ENCODE peak calls at places on chromosomes 7 and 10, in nine cellular contexts. E, I, D, H, W, A, L, F and M are unnamed samples.

GRCh38 chr10:133379152-133379800 is at the start of gene PAOX:
- DNase-seq in D (peak), L (peak), A (peak), H (peak), W (peak), F (peak), I (no peak), E (no peak), M (peak)

GRCh38 chr10:89653410-89653828 is 8.4 kb upstream of the PANK1 start:
- DNase-seq in L (no peak), F (peak), A (no peak), W (no peak), H (no peak), E (peak), D (no peak), I (no peak), M (no peak)

GRCh38 chr7:21953766-21954165 is 8.1 kb upstream of the CDCA7L start:
- DNase-seq in L (no peak), F (no peak), A (no peak), H (no peak), D (no peak), I (no peak), E (no peak), W (no peak), M (no peak)

GRCh38 chr7:75533926-75534325 is 41.8 kb downstream of the SPDYE5 start:
- DNase-seq in L (no peak), H (no peak), D (no peak), E (no peak), W (no peak), I (no peak), A (no peak), F (no peak), M (no peak)

GRCh38 chr7:3215624-3216585 is 85.1 kb upstream of the SDK1 start:
- DNase-seq in E (no peak), L (no peak), W (no peak), H (no peak), A (no peak), F (no peak), I (no peak), D (no peak), M (no peak)

GRCh38 chr7:20435305-20435704 is 104.6 kb downstream of the ITGB8 start:
- DNase-seq in A (no peak), F (peak), D (no peak), W (peak), L (peak), H (no peak), E (no peak), I (no peak), M (no peak)

GRCh38 chr10:25952857-25953256 is 18.8 kb downstream of the MYO3A start:
- DNase-seq in H (no peak), A (no peak), L (no peak), D (no peak), E (no peak), I (no peak), W (no peak), F (no peak), M (no peak)

GRCh38 chr10:97713828-97714400 is 384 bp downstream of the MARVELD1 start:
- DNase-seq in H (peak), A (peak), I (peak), L (peak), E (peak), F (peak), D (peak), W (peak), M (peak)

GRCh38 chr10:126437661-126438406 is 49.6 kb upstream of the ADAM12 start:
- DNase-seq in F (no peak), W (no peak), H (no peak), E (no peak), L (no peak), D (no peak), I (no peak), A (no peak), M (no peak)

GRCh38 chr10:12010353-12010752 is 32.3 kb downstream of the UPF2 start:
- DNase-seq in H (no peak), W (no peak), L (no peak), F (no peak), A (no peak), D (no peak), E (no peak), I (no peak), M (no peak)

GRCh38 chr10:122098924-122099323 is 110.0 kb downstream of the TACC2 start:
- DNase-seq in D (no peak), E (no peak), I (no peak), F (peak), A (peak), H (peak), W (peak), L (peak), M (no peak)

GRCh38 chr10:97827778-97828291 is 21.8 kb upstream of the GOLGA7B start:
- DNase-seq in L (peak), I (no peak), W (no peak), E (peak), F (no peak), D (no peak), H (peak), A (no peak), M (no peak)

GRCh38 chr7:79922894-79923293 is 211.7 kb upstream of the GNAI1 start:
- DNase-seq in E (no peak), W (no peak), I (no peak), L (no peak), F (no peak), A (no peak), D (no peak), H (no peak), M (no peak)

GRCh38 chr10:16792675-16793074 is 24.5 kb downstream of the RSU1 start:
- DNase-seq in D (no peak), F (peak), E (peak), A (no peak), L (peak), I (no peak), W (peak), H (peak), M (no peak)

GRCh38 chr10:129772472-129773358 is 191.4 kb downstream of the EBF3 start:
- DNase-seq in E (no peak), A (no peak), H (no peak), I (no peak), L (no peak), F (no peak), D (no peak), W (no peak), M (no peak)

GRCh38 chr7:121531175-121532070 is 135.3 kb upstream of the FAM3C start:
- DNase-seq in A (no peak), F (peak), D (no peak), H (no peak), I (no peak), L (no peak), W (no peak), E (peak), M (no peak)

GRCh38 chr10:97683556-97684357 is 3.3 kb downstream of the AVPI1 start:
- DNase-seq in F (peak), A (no peak), H (peak), W (peak), E (peak), D (no peak), L (peak), I (no peak), M (no peak)

GRCh38 chr10:12949248-12949647 is 52.3 kb downstream of the CCDC3 start:
- DNase-seq in D (no peak), L (no peak), A (no peak), F (no peak), E (no peak), H (no peak), I (no peak), W (no peak), M (no peak)

GRCh38 chr7:8290645-8291308 is 28.8 kb upstream of the ICA1 start:
- DNase-seq in I (peak), E (peak), H (no peak), A (no peak), W (no peak), F (no peak), L (no peak), D (peak), M (no peak)

GRCh38 chr7:49245062-49245461 is 320.7 kb downstream of the CDC14C start:
- DNase-seq in D (no peak), E (no peak), A (no peak), I (no peak), L (no peak), F (no peak), W (no peak), H (no peak), M (no peak)

GRCh38 chr7:77887567-77887966 is 89.0 kb downstream of the PHTF2 start:
- DNase-seq in D (no peak), L (peak), A (no peak), F (peak), E (peak), W (no peak), I (no peak), H (no peak), M (no peak)

GRCh38 chr10:93445097-93445960 is 36.8 kb downstream of the MYOF start:
- DNase-seq in H (peak), F (peak), A (peak), E (peak), L (peak), I (peak), W (peak), D (peak), M (no peak)